ENCODE peak calls at places on chromosome 6, in seven cellular contexts. E is fibroblast of lung, O is lower lobe of right lung, U is cardiac muscle cell, Z is IMR-90, B is body of pancreas, L is hepatocyte. A is an unnamed sample. For H3K27me3, the result is how much of the 10 kb centered on the place peaks cover.

GRCh38 chr6:106512048-106512957 is 117.0 kb downstream of the RTN4IP1 start:
- DNase-seq in E (peak), O (peak), U (peak), Z (no peak), B (peak), L (peak), A (peak)

GRCh38 chr6:135073217-135073616 is 18.6 kb upstream of the HBS1L start:
- DNase-seq in E (no peak), O (no peak), U (no peak), Z (no peak), B (no peak), L (no peak), A (no peak)

GRCh38 chr6:53582963-53583362 is 38.1 kb upstream of the GCLC start:
- DNase-seq in E (peak), O (no peak), U (no peak), Z (peak), B (no peak), L (no peak), A (no peak)

GRCh38 chr6:79650943-79651342 is 19.8 kb downstream of the SH3BGRL2 start:
- DNase-seq in E (no peak), O (no peak), U (no peak), Z (no peak), B (no peak), L (no peak), A (no peak)

GRCh38 chr6:48388045-48388444 is 277.0 kb upstream of the PTCHD4 start:
- DNase-seq in E (no peak), O (no peak), U (no peak), Z (no peak), B (no peak), L (no peak), A (no peak)

GRCh38 chr6:28589234-28589951 is 63.7 kb downstream of the GPX5 start:
- DNase-seq in E (peak), O (no peak), U (peak), Z (peak), B (peak), L (peak), A (peak)

GRCh38 chr6:63804381-63804956 is 168.9 kb downstream of the PHF3 start:
- DNase-seq in E (peak), O (no peak), U (peak), Z (peak), B (no peak), L (no peak), A (no peak)

GRCh38 chr6:46781478-46782378 is 11.5 kb upstream of the MEP1A start:
- DNase-seq in E (peak), O (no peak), U (peak), Z (peak), B (peak), L (peak), A (peak)

GRCh38 chr6:81734081-81734480 is 18.4 kb downstream of the TENT5A start:
- DNase-seq in E (no peak), O (no peak), U (peak), Z (no peak), B (no peak), L (no peak), A (no peak)

GRCh38 chr6:92715991-92716390 is 703.4 kb downstream of the EPHA7 start:
- DNase-seq in E (peak), O (no peak), U (peak), Z (peak), B (no peak), L (peak), A (no peak)

GRCh38 chr6:6820688-6821238 is 232.2 kb downstream of the LY86 start:
- DNase-seq in E (no peak), O (no peak), U (no peak), Z (no peak), B (peak), L (peak), A (peak)

GRCh38 chr6:1313364-1313754 is 1.5 kb downstream of the FOXQ1 start:
- DNase-seq in E (no peak), O (no peak), U (no peak), Z (no peak), B (no peak), L (no peak), A (peak)

GRCh38 chr6:57190140-57190539 is 18.0 kb downstream of the BAG2 start:
- DNase-seq in E (peak), O (no peak), U (peak), Z (peak), B (no peak), L (peak), A (no peak)

GRCh38 chr6:9516207-9516606 is 898.7 kb downstream of the TFAP2A start:
- DNase-seq in E (peak), O (no peak), U (peak), Z (peak), B (no peak), L (peak), A (peak)

GRCh38 chr6:134175532-134176282 is 123.3 kb upstream of the SLC2A12 start:
- DNase-seq in E (peak), O (peak), U (peak), Z (peak), B (peak), L (peak), A (peak)

DNA sequence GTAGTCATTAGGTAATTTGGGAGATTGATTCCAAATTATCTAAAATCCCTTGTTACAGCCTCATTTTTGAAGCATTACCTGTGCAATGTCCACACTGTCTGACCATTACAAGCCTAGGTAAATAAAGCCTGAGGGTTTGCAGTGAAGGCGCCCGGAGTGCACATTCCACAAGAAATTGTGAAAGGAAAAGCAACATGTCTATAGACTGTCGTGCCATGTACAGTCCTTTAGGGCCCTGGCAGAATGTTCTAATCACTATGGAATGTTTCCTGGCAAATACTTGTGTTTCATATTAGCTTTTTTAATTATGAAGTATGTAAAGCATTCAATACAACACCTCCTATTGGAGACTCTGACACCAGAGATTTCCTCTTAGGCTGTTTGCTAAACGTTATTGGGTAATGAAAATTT is 28.9 kb downstream of the PREP start:
- DNase-seq in E (peak), O (peak), U (peak), Z (peak), B (no peak), L (peak), A (peak)
- H3K27me3 ChIP-seq in E (under half), O (under half), U (under half), Z (under half), B (under half), L (under half), A (under half)

GRCh38 chr6:85353012-85353411 is 96.9 kb upstream of the NT5E start:
- DNase-seq in E (no peak), O (no peak), U (no peak), Z (no peak), B (no peak), L (no peak), A (no peak)
- H3K27me3 ChIP-seq in E (under half), O (under half), U (under half), Z (under half), B (under half), L (under half), A (under half)

GRCh38 chr6:37931076-37931465 is 111.5 kb downstream of the ZFAND3 start:
- DNase-seq in E (no peak), O (no peak), U (no peak), Z (no peak), B (no peak), L (no peak), A (no peak)
- H3K27me3 ChIP-seq in E (under half), O (under half), U (under half), Z (under half), B (under half), L (under half), A (under half)

DNA sequence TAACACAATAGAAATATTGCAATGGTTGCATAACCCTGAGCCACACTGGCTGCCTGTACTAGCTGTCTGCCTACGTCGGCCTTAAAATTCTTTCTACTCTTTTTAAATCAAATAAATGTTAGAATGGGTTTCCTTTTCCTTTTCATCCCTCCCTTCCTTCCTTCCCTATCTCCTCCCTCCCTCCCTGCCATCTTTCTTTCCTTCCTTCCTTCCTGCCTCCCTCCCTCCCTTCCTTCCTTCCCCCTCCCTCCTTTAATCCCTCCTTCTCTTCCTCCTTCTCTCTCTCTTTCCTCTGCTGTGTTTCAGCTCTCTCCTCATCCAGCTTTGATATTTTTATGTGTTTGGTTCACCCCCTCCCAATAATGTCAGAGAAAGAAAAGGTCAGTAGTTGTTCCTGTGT is 28.2 kb upstream of the OLIG3 start:
- DNase-seq in E (no peak), O (no peak), U (peak), Z (no peak), B (no peak), L (no peak), A (no peak)
- H3K27me3 ChIP-seq in E (under half), O (under half), U (under half), Z (under half), B (under half), L (under half), A (under half)

A was measured in PC-9.